ENCODE peak calls at places on chromosome 13, in ten cellular contexts. F is neural progenitor cell, W is PC-3, M is IMR-90, J is HCT116, X is OCI-LY7, B is SK-N-SH, H is neuronal stem cell, P is GM23248, G is mammary epithelial cell. R is an unnamed sample.

GRCh38 chr13:112968380-112968909 is 569 bp upstream of the MCF2L start:
- DNase-seq in M (no peak), H (no peak), X (peak; percentile 24), F (peak; percentile 43), J (no peak), P (no peak), W (peak; percentile 41), G (no peak), B (peak; percentile 82), R (no peak)

GRCh38 chr13:67023088-67023893 is 206.8 kb downstream of the PCDH9 start:
- DNase-seq in H (peak; percentile 11), M (peak; percentile 82), P (no peak), W (peak; percentile 21), J (no peak), G (peak; percentile 77), F (peak; percentile 54), X (peak; percentile 37), B (no peak), R (peak; percentile 98)

GRCh38 chr13:36214163-36214921 is at the start of gene SOHLH2:
- DNase-seq in M (no peak), F (no peak), P (no peak), W (no peak), J (no peak), G (no peak), H (no peak), X (no peak), B (no peak), R (no peak)

GRCh38 chr13:99314640-99315176 is 7.5 kb upstream of the GPR183 start:
- DNase-seq in B (no peak), F (no peak), W (no peak), H (no peak), X (no peak), P (peak; percentile 40), J (peak; percentile 96), M (peak; percentile 28), G (no peak), R (peak; percentile 75)

GRCh38 chr13:64723735-64724134 is 2506.4 kb downstream of the PCDH9 start:
- DNase-seq in B (peak; percentile 51), M (peak; percentile 94), J (peak; percentile 80), P (peak; percentile 87), F (no peak), H (no peak), X (no peak), W (peak; percentile 93), G (peak; percentile 90), R (peak; percentile 96)

GRCh38 chr13:54658771-54659170 is 1630.2 kb downstream of the OLFM4 start:
- DNase-seq in X (no peak), P (no peak), H (no peak), M (no peak), J (no peak), G (no peak), B (no peak), W (no peak), F (no peak), R (no peak)

GRCh38 chr13:50543767-50544166 is 299.7 kb downstream of the DLEU7 start:
- DNase-seq in P (peak; percentile 84), M (peak; percentile 91), H (no peak), W (peak; percentile 48), G (no peak), J (no peak), B (no peak), F (peak; percentile 26), X (no peak), R (peak; percentile 82)

GRCh38 chr13:110759710-110760109 is 46.2 kb downstream of the ING1 start:
- DNase-seq in B (no peak), X (no peak), P (peak; percentile 83), H (no peak), G (peak; percentile 5), W (peak; percentile 42), F (no peak), J (no peak), M (peak; percentile 87), R (peak; percentile 15)

GRCh38 chr13:34153428-34154180 is 335.7 kb downstream of the RFC3 start:
- DNase-seq in P (no peak), X (no peak), H (no peak), W (no peak), F (no peak), G (no peak), B (no peak), M (no peak), J (no peak), R (no peak)

GRCh38 chr13:44174769-44175425 is 198.7 kb upstream of the SERP2 start:
- DNase-seq in W (no peak), M (peak; percentile 76), G (peak; percentile 46), B (no peak), J (no peak), X (no peak), H (no peak), P (peak; percentile 74), F (no peak), R (peak; percentile 48)

GRCh38 chr13:93788456-93788855 is 561.8 kb downstream of the GPC6 start:
- DNase-seq in B (no peak), G (no peak), H (no peak), X (no peak), M (no peak), F (no peak), J (no peak), P (no peak), W (peak; percentile 34), R (no peak)

GRCh38 chr13:97259787-97260641 is 37.9 kb downstream of the MBNL2 start:
- DNase-seq in H (no peak), F (no peak), B (no peak), G (no peak), P (peak; percentile 69), X (no peak), M (peak; percentile 84), J (no peak), W (peak; percentile 49), R (peak; percentile 82)

GRCh38 chr13:50230365-50230978 is 215.2 kb downstream of the KCNRG start:
- DNase-seq in X (no peak), G (peak; percentile 75), P (peak; percentile 54), M (peak; percentile 53), B (no peak), W (no peak), J (no peak), H (no peak), F (no peak), R (peak; percentile 51)

GRCh38 chr13:25432686-25433085 is 60.9 kb downstream of the ATP8A2 start:
- DNase-seq in G (no peak), H (no peak), F (no peak), J (no peak), P (no peak), X (no peak), B (no peak), M (no peak), W (no peak), R (no peak)

GRCh38 chr13:29925457-29925856 is 75.0 kb upstream of the UBL3 start:
- DNase-seq in M (peak; percentile 78), H (no peak), X (no peak), F (no peak), P (peak; percentile 94), G (peak; percentile 79), W (peak; percentile 89), B (peak; percentile 50), J (no peak), R (peak; percentile 77)

GRCh38 chr13:73499685-73500084 is 440.9 kb downstream of the KLF5 start:
- DNase-seq in B (no peak), G (no peak), F (no peak), P (no peak), J (no peak), H (no peak), W (no peak), M (no peak), X (no peak), R (no peak)

DNA sequence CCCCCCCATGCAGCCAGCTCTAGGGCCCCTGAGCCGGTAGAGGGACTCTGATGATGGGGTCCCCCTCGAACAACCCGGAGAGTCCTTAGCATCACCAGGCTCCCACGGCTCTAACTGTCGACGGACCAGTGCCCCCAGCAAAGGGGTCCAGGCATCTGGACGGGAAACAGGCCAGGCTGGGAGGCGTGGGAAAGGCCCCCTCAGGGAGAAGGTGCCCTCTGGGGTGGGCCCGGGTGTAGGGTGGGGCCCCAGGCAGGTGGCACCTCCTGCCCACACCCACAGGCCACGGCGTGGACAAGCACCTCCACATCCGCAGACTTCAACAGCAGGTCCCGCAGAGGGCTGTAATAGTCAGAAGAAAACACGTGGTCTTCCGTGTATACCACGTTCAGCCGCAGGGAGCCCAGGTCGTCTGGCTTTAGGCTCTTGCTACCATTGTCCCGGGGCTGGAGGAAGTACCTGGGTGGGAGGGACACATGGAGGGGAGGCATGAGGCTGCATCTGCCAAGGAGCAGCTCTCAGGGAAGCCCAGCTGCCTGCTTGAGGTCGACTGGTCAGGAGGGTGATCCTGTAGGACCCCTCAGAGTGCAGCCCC is 44.7 kb upstream of the C13orf46 start:
- DNase-seq in W (no peak), J (no peak), M (no peak), B (no peak), X (no peak), H (no peak), G (no peak), F (no peak), P (no peak), R (no peak)
- H3K36me3 ChIP-seq in W (no peaks in the 10 kb centered on the region), J (no peaks in the 10 kb centered on the region), M (peaks cover 81% of the 10 kb centered on the region), B (peaks cover 19% of the 10 kb centered on the region), X (peaks cover 13% of the 10 kb centered on the region), H (peaks cover 93% of the 10 kb centered on the region), G (no peaks in the 10 kb centered on the region), F (no peaks in the 10 kb centered on the region), P (peaks cover 17% of the 10 kb centered on the region), R (peaks cover 25% of the 10 kb centered on the region)

DNA sequence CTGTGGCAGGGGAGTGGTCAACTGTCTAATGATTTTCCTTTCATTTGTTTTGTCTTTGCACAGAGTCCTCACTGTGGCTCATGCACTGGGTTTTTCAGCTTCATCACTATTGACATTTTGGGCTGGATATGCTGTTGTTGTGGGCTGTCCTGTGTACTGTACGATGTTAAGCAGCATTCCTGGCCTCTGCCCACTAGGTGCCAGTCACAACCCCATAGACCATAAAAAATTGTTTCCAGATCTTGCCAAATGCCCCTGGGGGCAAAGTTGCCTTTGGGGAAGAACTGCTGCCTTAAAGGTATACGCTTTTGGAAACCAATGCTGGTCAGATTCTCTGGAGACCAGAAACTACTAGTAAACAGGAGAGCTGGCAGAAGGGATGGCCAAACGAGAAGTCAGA is 310.4 kb downstream of the SPRY2 start:
- DNase-seq in G (peak; percentile 65), P (peak; percentile 38), X (no peak), J (peak; percentile 18), W (peak; percentile 88), H (no peak), M (no peak), F (peak; percentile 16), B (no peak), R (no peak)
- H2AFZ ChIP-seq in G (peak overlapping the region; percentile 29), P (no peak overlapping the region), X (no peak overlapping the region), J (no peak overlapping the region), W (peak overlapping the region; percentile 36), H (no peak overlapping the region), M (no peak overlapping the region), F (peak overlapping the region; percentile 27), B (peak overlapping the region; percentile 5), R (no peak overlapping the region)

GRCh38 chr13:40194204-40194806 is 472.1 kb downstream of the FOXO1 start:
- DNase-seq in W (no peak), X (no peak), G (no peak), J (no peak), M (no peak), H (no peak), F (no peak), B (no peak), P (peak; percentile 60), R (no peak)
- H3K4me1 ChIP-seq in W (peaks cover 7% of the 10 kb centered on the region), X (peaks cover 23% of the 10 kb centered on the region), G (peaks cover 30% of the 10 kb centered on the region), J (no peaks in the 10 kb centered on the region), M (no peaks in the 10 kb centered on the region), H (peaks cover 15% of the 10 kb centered on the region), F (peaks cover 24% of the 10 kb centered on the region), B (peaks cover 18% of the 10 kb centered on the region), P (peaks cover 47% of the 10 kb centered on the region), R (peaks cover 30% of the 10 kb centered on the region)

DNA sequence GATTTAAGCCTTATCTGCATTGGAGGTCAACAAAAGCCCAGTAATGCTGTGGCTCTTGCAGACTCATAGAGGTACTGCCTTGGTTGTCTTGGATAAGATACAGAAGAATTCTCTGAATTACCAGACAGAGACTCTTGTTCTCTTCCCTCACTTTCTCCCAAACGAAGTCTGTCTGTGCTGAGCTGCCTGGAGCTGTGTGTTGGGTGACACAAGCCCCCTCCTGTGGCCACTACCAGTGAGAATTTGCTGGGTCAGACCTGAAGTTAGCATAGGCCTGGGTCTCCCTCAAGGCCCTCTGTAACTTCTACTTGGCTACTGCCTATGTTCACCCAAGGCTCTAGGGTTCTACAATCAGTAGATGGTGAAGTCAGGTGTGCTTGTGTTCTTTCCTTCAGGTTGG is 413.0 kb downstream of the PCDH20 start:
- DNase-seq in G (no peak), P (no peak), B (no peak), F (no peak), M (no peak), W (no peak), X (no peak), H (no peak), J (no peak), R (no peak)
- H3K36me3 ChIP-seq in G (no peaks in the 10 kb centered on the region), P (no peaks in the 10 kb centered on the region), B (no peaks in the 10 kb centered on the region), F (no peaks in the 10 kb centered on the region), M (no peaks in the 10 kb centered on the region), W (no peaks in the 10 kb centered on the region), X (no peaks in the 10 kb centered on the region), H (no peaks in the 10 kb centered on the region), J (no peaks in the 10 kb centered on the region), R (no peaks in the 10 kb centered on the region)